ENCODE peak calls at places on chromosomes 5 and 9, in five cellular contexts. G is mammary epithelial cell, C is body of pancreas, W is ascending aorta, Y is cardiac muscle cell. R is an unnamed sample.

GRCh38 chr9:91298304-91298703 is 63.4 kb downstream of the AUH start:
- DNase-seq in G (peak; percentile 78), C (no peak), W (no peak), Y (peak; percentile 70), R (peak; percentile 69)

GRCh38 chr5:113147088-113147487 is 170.5 kb downstream of the DCP2 start:
- DNase-seq in G (peak; percentile 76), C (no peak), W (no peak), Y (peak; percentile 86), R (peak; percentile 75)

GRCh38 chr9:96141666-96142065 is 160.3 kb downstream of the HSD17B3 start:
- DNase-seq in G (no peak), C (no peak), W (no peak), Y (no peak), R (peak; percentile 78)

GRCh38 chr5:125874717-125875116 is 548.5 kb upstream of the GRAMD2B start:
- DNase-seq in G (peak; percentile 33), C (no peak), W (no peak), Y (no peak), R (no peak)

GRCh38 chr5:134289509-134290113 is 63.7 kb upstream of the PPP2CA start:
- DNase-seq in G (peak; percentile 52), C (peak; percentile 51), W (peak; percentile 66), Y (peak; percentile 88), R (peak; percentile 78)

GRCh38 chr9:114680266-114681011 is 1.6 kb downstream of the TEX48 start:
- DNase-seq in G (no peak), C (no peak), W (no peak), Y (no peak), R (no peak)

GRCh38 chr5:159184858-159185381 is 24.4 kb downstream of the RNF145 start:
- DNase-seq in G (peak; percentile 87), C (no peak), W (no peak), Y (peak; percentile 83), R (peak; percentile 88)

GRCh38 chr5:134438268-134438622 is 26.6 kb upstream of the CDKN2AIPNL start:
- DNase-seq in G (peak; percentile 40), C (peak; percentile 50), W (no peak), Y (peak; percentile 87), R (no peak)

GRCh38 chr5:103037673-103038455 is 82.1 kb downstream of the GIN1 start:
- DNase-seq in G (no peak), C (no peak), W (no peak), Y (no peak), R (peak; percentile 73)

GRCh38 chr5:76715734-76716455 is at the start of gene F2R:
- DNase-seq in G (peak; percentile 44), C (peak; percentile 35), W (peak; percentile 69), Y (peak; percentile 91), R (peak; percentile 95)

GRCh38 chr9:116715751-116716150 is 28.6 kb downstream of the TRIM32 start:
- DNase-seq in G (no peak), C (no peak), W (no peak), Y (no peak), R (no peak)

GRCh38 chr5:181204561-181205401 is at the start of gene TRIM7:
- DNase-seq in G (peak; percentile 74), C (peak; percentile 74), W (peak; percentile 83), Y (no peak), R (peak; percentile 90)

GRCh38 chr9:34663296-34663590 is 786 bp upstream of the CCL27 start:
- DNase-seq in G (peak; percentile 44), C (no peak), W (no peak), Y (no peak), R (peak; percentile 48)

GRCh38 chr5:32280656-32281081 is 32.1 kb downstream of the MTMR12 start:
- DNase-seq in G (no peak), C (no peak), W (no peak), Y (no peak), R (no peak)

GRCh38 chr9:4678679-4679267 is 596 bp upstream of the CDC37L1 start:
- DNase-seq in G (peak; percentile 35), C (no peak), W (no peak), Y (peak; percentile 52), R (peak; percentile 67)

GRCh38 chr5:56900858-56901578 is 8.4 kb upstream of the SETD9 start:
- DNase-seq in G (peak; percentile 39), C (peak; percentile 10), W (no peak), Y (peak; percentile 52), R (peak; percentile 6)

GRCh38 chr9:16985559-16986348 is 115.3 kb upstream of the BNC2 start:
- DNase-seq in G (no peak), C (no peak), W (peak; percentile 96), Y (peak; percentile 53), R (peak; percentile 96)

GRCh38 chr9:113682297-113682771 is 193.8 kb upstream of the ZNF618 start:
- DNase-seq in G (peak; percentile 85), C (peak; percentile 89), W (peak; percentile 89), Y (peak; percentile 87), R (peak; percentile 95)

GRCh38 chr5:103973669-103974068 is 411.1 kb upstream of the NUDT12 start:
- DNase-seq in G (no peak), C (no peak), W (no peak), Y (no peak), R (peak; percentile 62)

GRCh38 chr5:1155191-1156032 is 43.5 kb upstream of the SLC12A7 start:
- DNase-seq in G (no peak), C (peak; percentile 40), W (no peak), Y (no peak), R (peak; percentile 66)

GRCh38 chr5:181160144-181160754 is 12.9 kb downstream of the OR2V2 start:
- DNase-seq in G (peak; percentile 32), C (no peak), W (peak; percentile 83), Y (peak; percentile 54), R (peak; percentile 89)

GRCh38 chr9:88716636-88717035 is 181.7 kb downstream of the NXNL2 start:
- DNase-seq in G (no peak), C (no peak), W (no peak), Y (no peak), R (no peak)

GRCh38 chr5:155605898-155606297 is 592.3 kb downstream of the KIF4B start:
- DNase-seq in G (no peak), C (no peak), W (no peak), Y (no peak), R (no peak)

GRCh38 chr9:131370638-131371037 is 23.2 kb upstream of the PRRC2B start:
- DNase-seq in G (peak; percentile 69), C (no peak), W (no peak), Y (no peak), R (no peak)

GRCh38 chr9:133761641-133762248 is 23.6 kb upstream of the SARDH start:
- DNase-seq in G (no peak), C (peak; percentile 3), W (no peak), Y (no peak), R (peak; percentile 61)

DNA sequence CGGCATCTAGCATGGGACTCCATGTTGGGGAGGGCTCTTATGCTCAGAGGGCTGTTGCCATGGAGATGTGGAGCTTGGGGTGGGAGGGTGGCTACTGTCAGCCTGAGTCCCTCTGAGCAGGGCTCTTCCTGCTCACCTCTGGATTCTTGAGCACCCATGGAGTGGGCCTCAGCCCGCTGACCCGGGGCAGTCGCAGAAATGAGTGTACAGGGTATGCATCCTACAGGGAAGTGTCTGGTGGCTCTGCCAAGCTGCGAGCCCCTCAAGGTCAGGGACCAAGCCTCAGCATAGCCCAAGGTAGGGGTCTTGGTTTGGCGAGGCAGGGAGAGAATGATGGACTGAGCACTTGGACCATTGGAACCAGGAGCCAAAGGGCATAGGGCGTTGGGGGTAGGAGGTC is 104.1 kb downstream of the DAB2IP start:
- DNase-seq in G (no peak), C (no peak), W (no peak), Y (no peak), R (no peak)
- H3K27ac ChIP-seq in G (no peak overlapping the region), C (no peak overlapping the region), W (peak overlapping the region; percentile 96), Y (peak overlapping the region; percentile 25), R (no peak overlapping the region)

GRCh38 chr5:131110256-131110594 is 54.8 kb downstream of the HINT1 start:
- DNase-seq in G (no peak), C (no peak), W (no peak), Y (no peak), R (no peak)
- TF ChIP-seq CTCF in G (no peak), C (no peak), W (no peak), Y (no peak), R (no peak)

DNA sequence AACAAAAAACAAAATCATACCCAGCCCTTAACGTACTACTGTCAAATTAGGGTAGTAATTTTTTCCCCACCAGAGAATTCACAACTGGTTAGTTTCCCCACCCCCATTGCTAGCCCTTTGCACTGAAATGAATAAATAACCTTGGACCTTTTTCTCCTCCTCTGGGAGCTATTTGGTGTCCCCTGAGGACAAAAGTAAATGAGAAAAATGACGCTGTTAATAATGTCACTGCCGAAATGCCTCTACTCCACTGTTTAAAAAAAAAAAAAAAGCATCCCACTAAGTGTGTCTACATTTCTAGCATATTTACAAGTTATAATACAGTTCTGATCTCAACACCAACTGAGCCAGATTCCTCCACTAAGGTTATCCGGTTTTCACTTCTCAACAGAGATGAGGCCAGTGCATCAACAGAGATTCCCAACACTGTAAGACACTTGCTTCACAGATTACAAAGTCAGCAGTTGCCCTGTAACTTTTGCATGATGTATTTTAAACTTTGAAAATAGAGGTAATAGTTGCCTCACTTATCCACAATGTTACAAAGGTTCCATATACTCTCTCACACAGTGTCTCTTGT is 5.1 kb upstream of the NFIB start:
- DNase-seq in G (no peak), C (no peak), W (no peak), Y (no peak), R (no peak)
- H3K4me1 ChIP-seq in G (peaks cover 63% of the 10 kb centered on the region), C (peaks cover 62% of the 10 kb centered on the region), W (peaks cover 3% of the 10 kb centered on the region), Y (peaks cover 6% of the 10 kb centered on the region), R (peaks cover 33% of the 10 kb centered on the region)

GRCh38 chr5:33362915-33363314 is 77.8 kb upstream of the TARS1 start:
- DNase-seq in G (no peak), C (peak; percentile 8), W (peak; percentile 69), Y (peak; percentile 90), R (no peak)
- H3K27ac ChIP-seq in G (no peak overlapping the region), C (no peak overlapping the region), W (peak overlapping the region; percentile 55), Y (peak overlapping the region; percentile 82), R (peak overlapping the region; percentile 63)

DNA sequence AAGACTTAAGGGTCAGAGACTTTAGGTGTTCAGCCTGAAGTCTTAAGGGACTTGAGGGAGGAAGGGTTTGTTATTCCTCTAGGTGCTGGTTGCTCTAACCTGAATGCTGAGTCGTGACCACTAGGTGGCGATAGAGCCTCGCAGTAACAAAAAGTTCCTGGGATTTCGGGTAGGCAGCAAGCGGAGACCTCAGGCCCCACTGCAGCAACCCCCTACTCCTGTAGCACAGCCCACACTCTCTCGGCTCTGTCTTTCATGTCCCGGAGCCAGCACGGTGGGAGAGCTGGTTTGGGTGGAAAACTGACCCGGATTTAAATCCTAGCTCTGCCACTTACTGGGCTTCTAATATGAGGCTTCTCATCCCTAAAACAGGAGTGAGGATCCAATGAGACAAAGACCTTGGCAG is 100.3 kb upstream of the PANK3 start:
- DNase-seq in G (peak; percentile 52), C (peak; percentile 77), W (peak; percentile 83), Y (peak; percentile 85), R (peak; percentile 85)
- TF ChIP-seq CTCF in G (peak; percentile 87), C (peak; percentile 76), W (peak; percentile 83), Y (peak; percentile 94), R (peak; percentile 92)

GRCh38 chr9:20358201-20358600 is 264.1 kb downstream of the MLLT3 start:
- DNase-seq in G (peak; percentile 88), C (no peak), W (no peak), Y (peak; percentile 56), R (no peak)
- H3K4me1 ChIP-seq in G (peaks cover 9% of the 10 kb centered on the region), C (peaks cover 41% of the 10 kb centered on the region), W (no peaks in the 10 kb centered on the region), Y (peaks cover 51% of the 10 kb centered on the region), R (peaks cover 37% of the 10 kb centered on the region)

DNA sequence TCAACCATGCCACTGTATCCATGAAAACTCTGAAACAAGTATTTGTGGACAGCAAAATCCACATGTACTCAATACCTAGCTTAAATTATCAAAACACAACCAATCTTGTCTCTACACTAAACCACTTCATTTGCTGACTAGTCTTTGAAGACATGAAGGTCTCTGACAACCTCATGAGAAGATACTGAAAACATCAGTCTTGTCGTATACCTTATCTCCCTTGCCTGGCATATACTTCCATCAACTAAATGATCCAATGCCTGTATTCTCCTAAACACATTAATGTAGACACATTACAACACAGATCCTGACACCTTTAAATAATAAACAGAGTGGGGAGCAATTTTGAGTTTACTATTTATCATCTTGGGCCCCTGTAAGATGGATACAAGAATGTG is 2.9 kb downstream of the RPS23 start:
- DNase-seq in G (no peak), C (no peak), W (no peak), Y (no peak), R (no peak)
- H3K27ac ChIP-seq in G (no peak overlapping the region), C (no peak overlapping the region), W (no peak overlapping the region), Y (no peak overlapping the region), R (no peak overlapping the region)